ENCODE peak calls at places on chromosome 11, in eight cellular contexts. X is RPMI7951; M is fibroblast of lung; G is heart right ventricle; J is HEK293T; C is foreskin keratinocyte; T is activated CD4-positive, alpha-beta T cell treated with anti-CD3 and anti-CD28 coated beads for 24 hours; K is NCI-H1417. R is an unnamed sample.

GRCh38 chr11:90775573-90776165 is 552.8 kb upstream of the CHORDC1 start:
- DNase-seq in M (no peak), J (no peak), X (no peak), C (no peak), K (no peak), T (no peak), G (no peak), R (no peak)

GRCh38 chr11:122750047-122750446 is 88.3 kb upstream of the CRTAM start:
- DNase-seq in T (no peak), J (no peak), X (no peak), C (no peak), K (no peak), G (no peak), M (no peak), R (no peak)

GRCh38 chr11:116590844-116591575 is 181.8 kb downstream of the BUD13 start:
- DNase-seq in K (no peak), T (no peak), J (no peak), C (no peak), G (no peak), X (no peak), M (no peak), R (no peak)

GRCh38 chr11:94279996-94280395 is 24.4 kb upstream of the IZUMO1R start:
- DNase-seq in T (no peak), M (no peak), G (no peak), J (no peak), K (no peak), C (no peak), X (no peak), R (no peak)

GRCh38 chr11:118911113-118911879 is 14.4 kb downstream of the BCL9L start:
- DNase-seq in X (peak), K (peak), J (no peak), M (no peak), G (no peak), T (no peak), C (peak), R (no peak)

GRCh38 chr11:112012877-112013276 is 12.3 kb upstream of the DLAT start:
- DNase-seq in G (no peak), M (peak), J (no peak), C (peak), K (no peak), X (peak), T (no peak), R (peak)

GRCh38 chr11:17541330-17541885 is 2.8 kb downstream of the USH1C start:
- DNase-seq in C (peak), X (no peak), K (no peak), T (no peak), G (no peak), M (no peak), J (no peak), R (peak)

GRCh38 chr11:87114093-87114492 is 76.4 kb downstream of the TMEM135 start:
- DNase-seq in C (no peak), X (no peak), K (no peak), T (no peak), J (no peak), G (no peak), M (peak), R (no peak)

GRCh38 chr11:106076421-106076922 is 675 bp downstream of the KBTBD3 start:
- DNase-seq in K (peak), C (no peak), X (no peak), M (no peak), T (no peak), G (no peak), J (peak), R (peak)

GRCh38 chr11:44316388-44317240 is 6.7 kb upstream of the ALX4 start:
- DNase-seq in J (no peak), M (no peak), G (no peak), T (no peak), X (no peak), K (peak), C (peak), R (no peak)

GRCh38 chr11:33028537-33028914 is 10.8 kb upstream of the TCP11L1 start:
- DNase-seq in T (no peak), X (no peak), G (no peak), J (no peak), K (no peak), M (no peak), C (no peak), R (no peak)

GRCh38 chr11:66768088-66768521 is 39.1 kb upstream of the SPTBN2 start:
- DNase-seq in C (peak), T (no peak), G (no peak), K (no peak), M (peak), J (no peak), X (no peak), R (peak)

GRCh38 chr11:119590651-119591308 is 138.2 kb downstream of the NECTIN1 start:
- DNase-seq in C (peak), J (no peak), T (no peak), K (no peak), G (no peak), X (peak), M (no peak), R (peak)

GRCh38 chr11:78319453-78319955 is 98.1 kb downstream of the GAB2 start:
- DNase-seq in K (no peak), M (peak), C (no peak), G (no peak), T (no peak), X (no peak), J (no peak), R (no peak)